ENCODE peak calls at places on chromosomes 3 and 15, in nine cellular contexts. F is AG09319, X is GM10248, H is K562, D is psoas muscle, K is Panc1, R is Calu3, O is colonic mucosa, M is astrocyte of the spinal cord. Z is an unnamed sample.

GRCh38 chr3:38397320-38397719 is 50.7 kb downstream of the XYLB start:
- DNase-seq in F (peak), X (no peak), H (no peak), D (no peak), K (no peak), R (peak), O (no peak), M (peak), Z (peak)

GRCh38 chr3:55180936-55181535 is 253.2 kb upstream of the LRTM1 start:
- DNase-seq in F (no peak), X (peak), H (peak), D (no peak), K (no peak), R (peak), O (peak), M (peak), Z (no peak)

GRCh38 chr3:157669403-157669802 is 166.2 kb upstream of the VEPH1 start:
- DNase-seq in F (no peak), X (no peak), H (no peak), D (no peak), K (no peak), R (no peak), O (no peak), M (no peak), Z (no peak)

GRCh38 chr3:72597756-72598195 is 250.5 kb downstream of the SHQ1 start:
- DNase-seq in F (no peak), X (no peak), H (peak), D (no peak), K (no peak), R (no peak), O (no peak), M (no peak), Z (no peak)

GRCh38 chr3:10534066-10534465 is 28.7 kb upstream of the ATP2B2 start:
- DNase-seq in F (no peak), X (no peak), H (no peak), D (no peak), K (no peak), R (no peak), O (peak), M (no peak), Z (no peak)

GRCh38 chr3:13461169-13462124 is 18.7 kb upstream of the HDAC11 start:
- DNase-seq in F (no peak), X (peak), H (peak), D (peak), K (no peak), R (peak), O (peak), M (peak), Z (peak)

GRCh38 chr3:122183521-122183892 is at the start of gene CASR:
- DNase-seq in F (no peak), X (peak), H (no peak), D (no peak), K (no peak), R (peak), O (no peak), M (no peak), Z (no peak)

GRCh38 chr3:25854214-25854613 is 64.3 kb downstream of the OXSM start:
- DNase-seq in F (no peak), X (no peak), H (no peak), D (no peak), K (no peak), R (no peak), O (no peak), M (peak), Z (no peak)

GRCh38 chr15:49468440-49468839 is 45.4 kb downstream of the FGF7 start:
- DNase-seq in F (no peak), X (no peak), H (no peak), D (no peak), K (peak), R (no peak), O (no peak), M (peak), Z (no peak)

GRCh38 chr3:81255463-81255862 is 506.0 kb downstream of the GBE1 start:
- DNase-seq in F (no peak), X (no peak), H (no peak), D (no peak), K (no peak), R (no peak), O (no peak), M (no peak), Z (no peak)

GRCh38 chr3:99542771-99543518 is 95.4 kb upstream of the COL8A1 start:
- DNase-seq in F (no peak), X (no peak), H (no peak), D (no peak), K (no peak), R (peak), O (no peak), M (no peak), Z (no peak)

GRCh38 chr3:172749201-172749965 is 1.1 kb upstream of the ECT2 start:
- DNase-seq in F (peak), X (no peak), H (no peak), D (no peak), K (peak), R (peak), O (peak), M (peak), Z (no peak)

GRCh38 chr3:143529018-143529478 is 319.2 kb downstream of the SLC9A9 start:
- DNase-seq in F (no peak), X (peak), H (no peak), D (peak), K (no peak), R (no peak), O (no peak), M (no peak), Z (no peak)

GRCh38 chr3:168736202-168736601 is 640.5 kb upstream of the GOLIM4 start:
- DNase-seq in F (no peak), X (no peak), H (no peak), D (no peak), K (no peak), R (no peak), O (no peak), M (no peak), Z (no peak)

GRCh38 chr3:135995766-135996165 is 30.2 kb downstream of the PPP2R3A start:
- DNase-seq in F (no peak), X (no peak), H (no peak), D (no peak), K (no peak), R (no peak), O (no peak), M (no peak), Z (no peak)

GRCh38 chr3:127107491-127108375 is 85.2 kb upstream of the PRR23E start:
- DNase-seq in F (no peak), X (no peak), H (no peak), D (no peak), K (no peak), R (no peak), O (no peak), M (no peak), Z (no peak)

GRCh38 chr3:55162031-55162784 is 234.3 kb upstream of the LRTM1 start:
- DNase-seq in F (no peak), X (no peak), H (no peak), D (no peak), K (no peak), R (no peak), O (no peak), M (peak), Z (no peak)

GRCh38 chr3:8766148-8766547 is 3.3 kb downstream of the OXTR start:
- DNase-seq in F (no peak), X (no peak), H (no peak), D (no peak), K (no peak), R (no peak), O (no peak), M (no peak), Z (no peak)

DNA sequence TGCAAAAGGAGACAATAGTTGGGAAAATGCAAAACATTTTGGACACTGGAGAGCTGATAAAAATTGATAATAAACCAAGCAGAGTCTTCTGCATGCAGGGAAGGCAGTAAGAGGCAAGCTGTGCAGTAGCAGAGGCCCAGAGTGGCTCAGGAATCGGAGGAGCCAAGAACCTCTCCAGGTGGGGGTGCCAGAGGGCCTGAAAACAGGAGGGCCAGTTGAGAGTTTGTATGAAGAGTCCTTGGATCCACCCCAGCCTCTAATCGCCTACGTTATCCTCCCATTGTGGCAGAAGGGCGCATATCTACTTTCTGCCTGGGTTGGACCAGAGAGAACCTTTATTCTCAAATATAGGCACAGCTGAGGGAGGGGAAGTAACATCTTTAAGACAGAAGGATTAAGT is 48.9 kb upstream of the RBP1 start:
- DNase-seq in F (no peak), X (no peak), H (peak), D (no peak), K (no peak), R (peak), O (peak), M (no peak), Z (peak)
- TF ChIP-seq CTCF in F (no peak), X (peak), H (peak), D (no peak), K (no peak), R (no peak), O (no peak), M (no peak), Z (peak)

GRCh38 chr15:23648920-23649515 is 1.4 kb upstream of the MAGEL2 start:
- DNase-seq in F (no peak), X (no peak), H (peak), D (no peak), K (no peak), R (no peak), O (peak), M (no peak), Z (no peak)
- TF ChIP-seq CTCF in F (peak), X (peak), H (peak), D (peak), K (peak), R (no peak), O (peak), M (peak), Z (peak)

DNA sequence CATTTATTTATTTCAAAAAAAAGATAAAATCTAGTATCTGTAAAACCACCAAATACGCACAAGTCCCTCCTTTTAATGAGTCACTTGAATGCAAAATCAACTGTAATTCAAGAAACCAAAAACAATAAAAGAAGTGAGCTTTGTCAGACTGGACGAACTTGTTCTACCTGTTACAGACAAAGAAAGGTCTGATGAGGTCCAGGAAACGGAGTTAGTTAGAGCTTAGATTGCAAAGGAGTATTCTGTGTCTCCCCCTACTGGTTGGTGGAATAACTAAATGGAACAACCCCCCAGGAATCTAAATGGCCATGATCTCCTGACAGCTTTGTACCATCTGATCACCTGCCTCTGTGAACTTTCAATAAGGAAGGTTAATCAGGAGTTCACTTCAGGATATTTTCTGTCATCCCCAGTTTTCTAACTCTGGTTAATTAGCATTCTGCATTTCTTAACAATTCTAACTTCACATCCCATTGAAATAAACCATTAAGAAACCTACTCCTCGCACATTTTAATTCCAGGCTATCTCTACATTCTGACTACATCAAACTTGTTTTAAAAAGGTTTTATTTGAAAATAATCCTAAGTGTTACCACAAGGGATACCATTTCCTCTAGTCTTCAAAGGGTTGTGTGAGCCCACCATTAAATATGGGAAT is 333.0 kb upstream of the SATB1 start:
- DNase-seq in F (no peak), X (peak), H (peak), D (no peak), K (peak), R (peak), O (peak), M (peak), Z (no peak)
- TF ChIP-seq CTCF in F (no peak), X (peak), H (peak), D (peak), K (peak), R (peak), O (peak), M (peak), Z (peak)

GRCh38 chr3:106056919-106057318 is 188.1 kb upstream of the CBLB start:
- DNase-seq in F (no peak), X (no peak), H (no peak), D (no peak), K (no peak), R (no peak), O (no peak), M (no peak), Z (no peak)
- TF ChIP-seq CTCF in F (no peak), X (no peak), H (no peak), D (no peak), K (no peak), R (no peak), O (no peak), M (no peak), Z (no peak)

DNA sequence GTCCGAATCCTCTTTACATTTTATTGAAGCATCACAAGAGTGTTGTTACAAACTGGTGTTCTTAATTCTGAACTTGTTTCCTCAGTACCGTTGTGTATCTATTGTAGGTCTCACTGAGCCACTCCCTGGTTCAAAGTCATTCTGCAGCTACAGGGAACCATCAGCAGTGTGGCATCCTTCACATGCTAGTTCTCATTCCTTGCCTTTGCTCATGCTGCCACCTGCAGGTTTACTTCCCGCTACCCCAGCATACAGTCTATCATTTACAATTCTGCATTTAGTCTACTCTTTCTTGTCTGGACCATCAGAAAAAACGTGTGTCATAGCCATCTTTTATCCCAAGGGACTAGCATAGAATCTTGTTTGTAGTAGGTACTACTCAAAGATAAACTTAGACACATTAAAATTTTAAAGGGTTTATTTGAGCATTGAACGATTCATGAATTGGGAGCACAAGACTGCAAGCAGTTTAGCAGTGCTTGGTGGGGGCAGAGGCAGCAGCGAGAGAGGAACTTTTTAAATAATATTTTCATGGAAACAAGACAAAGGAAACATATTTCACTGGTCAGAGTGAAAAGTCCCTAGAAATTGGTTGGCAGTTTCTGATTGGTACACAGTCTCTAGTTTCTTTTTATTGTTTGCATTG is 402.1 kb downstream of the CADM2 start:
- DNase-seq in F (no peak), X (peak), H (peak), D (peak), K (peak), R (peak), O (peak), M (peak), Z (no peak)
- TF ChIP-seq CTCF in F (no peak), X (peak), H (peak), D (peak), K (peak), R (peak), O (peak), M (peak), Z (peak)

DNA sequence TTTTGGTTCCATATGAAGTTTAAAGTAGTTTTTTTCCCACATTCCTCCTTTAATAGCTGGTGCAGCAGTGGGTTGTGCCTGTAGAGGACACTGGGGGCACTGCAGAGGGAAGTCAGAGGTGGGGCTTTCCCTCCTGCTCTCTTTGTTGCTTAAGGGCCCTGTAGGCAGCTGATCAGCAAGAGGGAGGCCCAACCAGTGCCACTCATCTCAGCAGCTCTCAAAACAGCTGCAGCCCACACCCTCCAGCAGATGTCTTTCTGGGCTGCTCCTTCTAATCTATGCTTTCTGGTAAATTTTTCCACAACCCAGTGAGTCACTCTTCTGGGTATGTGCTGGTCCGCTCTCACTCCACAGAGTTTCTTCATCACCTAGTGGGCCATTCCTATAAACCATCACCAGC is 263.8 kb downstream of the FEZF2 start:
- DNase-seq in F (peak), X (no peak), H (no peak), D (peak), K (no peak), R (no peak), O (no peak), M (peak), Z (peak)
- TF ChIP-seq CTCF in F (peak), X (no peak), H (no peak), D (no peak), K (no peak), R (no peak), O (no peak), M (peak), Z (no peak)

DNA sequence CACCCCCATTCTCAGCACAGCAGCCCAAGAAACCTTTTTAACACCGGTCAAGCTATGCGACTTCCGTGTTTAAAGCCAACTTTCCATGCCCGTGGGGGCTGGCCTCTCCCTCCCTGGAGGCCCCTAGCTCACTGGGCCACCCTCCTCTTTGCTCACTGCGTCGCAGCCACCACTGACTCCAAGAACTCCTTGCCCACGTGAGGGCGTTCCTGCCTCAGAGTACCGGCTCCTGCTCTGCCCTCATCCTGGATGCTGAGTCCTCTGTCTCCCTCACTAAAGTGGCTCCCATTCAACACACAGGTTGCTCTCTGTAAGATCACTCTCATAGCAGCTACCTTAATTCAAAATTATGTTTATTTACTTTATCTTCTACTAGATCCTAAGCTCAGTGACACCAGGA is 8.2 kb downstream of the BDH1 start:
- DNase-seq in F (no peak), X (no peak), H (peak), D (no peak), K (no peak), R (peak), O (peak), M (no peak), Z (no peak)
- TF ChIP-seq CTCF in F (no peak), X (no peak), H (peak), D (no peak), K (no peak), R (no peak), O (no peak), M (no peak), Z (no peak)

Z was measured in left ventricle myocardium inferior.